ENCODE peak calls at places on chromosomes 1 and 21, in seven cellular contexts. R is MCF 10A, G is hippocampal formation, F is nucleus accumbens, J is WTC11, I is pancreas, H is NCI-H1092 treated with DMSO at 0.1 percent for 48 hours. C is an unnamed sample.

GRCh38 chr1:177779325-177779965 is 190.4 kb downstream of the SEC16B start:
- DNase-seq in J (peak), R (no peak), G (no peak), F (no peak), H (no peak), I (no peak), C (no peak)

GRCh38 chr1:224430511-224431113 is 4.0 kb downstream of the WDR26 start:
- DNase-seq in F (no peak), R (peak), J (no peak), G (peak), I (peak), H (no peak), C (no peak)

GRCh38 chr1:68175621-68176398 is 56.5 kb downstream of the WLS start:
- DNase-seq in F (no peak), R (no peak), G (no peak), J (no peak), I (peak), H (peak), C (no peak)

GRCh38 chr1:15180189-15180588 is 26.6 kb downstream of the TMEM51 start:
- DNase-seq in G (peak), I (peak), H (peak), R (no peak), F (peak), J (no peak), C (no peak)

GRCh38 chr1:150562384-150563339 is 13.5 kb downstream of the ADAMTSL4 start:
- DNase-seq in G (no peak), R (peak), F (no peak), H (no peak), I (no peak), J (peak), C (peak)

GRCh38 chr1:61588736-61589381 is 136.1 kb downstream of the TM2D1 start:
- DNase-seq in H (peak), G (no peak), J (peak), I (peak), F (no peak), R (peak), C (peak)

GRCh38 chr21:41361786-41362604 is at the start of gene MX2:
- DNase-seq in I (no peak), F (no peak), G (no peak), J (no peak), H (no peak), R (no peak), C (peak)

GRCh38 chr1:173867141-173867752 is 542 bp downstream of the GAS5 start:
- DNase-seq in I (no peak), G (no peak), R (no peak), J (peak), F (no peak), H (no peak), C (peak)

GRCh38 chr1:209675567-209676154 is 449 bp downstream of the G0S2 start:
- DNase-seq in G (peak), J (peak), R (no peak), F (peak), H (peak), I (no peak), C (no peak)

GRCh38 chr1:41890841-41891311 is 27.8 kb downstream of the HIVEP3 start:
- DNase-seq in F (no peak), I (peak), H (no peak), R (peak), G (no peak), J (no peak), C (no peak)

GRCh38 chr1:2639203-2639602 is 6.4 kb upstream of the MMEL1 start:
- DNase-seq in I (no peak), J (no peak), R (no peak), G (no peak), F (no peak), H (no peak), C (no peak)

GRCh38 chr1:106063510-106063909 is 993.0 kb upstream of the PRMT6 start:
- DNase-seq in J (no peak), R (no peak), F (no peak), I (no peak), H (peak), G (no peak), C (no peak)

GRCh38 chr21:25701529-25701928 is 33.2 kb downstream of the ATP5PF start:
- DNase-seq in G (no peak), H (no peak), J (no peak), I (no peak), R (no peak), F (no peak), C (no peak)

GRCh38 chr1:6124341-6124740 is 55.8 kb downstream of the CHD5 start:
- DNase-seq in J (peak), R (no peak), I (no peak), F (no peak), G (no peak), H (no peak), C (no peak)

GRCh38 chr21:38937286-38937790 is 131.6 kb downstream of the ETS2 start:
- DNase-seq in F (no peak), J (no peak), H (no peak), I (no peak), R (no peak), G (no peak), C (no peak)

GRCh38 chr1:89804646-89805237 is 16.1 kb upstream of the LRRC8D start:
- DNase-seq in G (peak), F (peak), R (peak), J (peak), I (peak), H (peak), C (peak)

GRCh38 chr1:215863796-215864195 is 296.7 kb downstream of the KCTD3 start:
- DNase-seq in I (no peak), F (no peak), G (no peak), H (no peak), R (no peak), J (no peak), C (no peak)

GRCh38 chr1:218460367-218460766 is 115.2 kb downstream of the TGFB2 start:
- DNase-seq in G (peak), F (peak), J (peak), I (no peak), H (no peak), R (peak), C (no peak)

GRCh38 chr1:8204823-8205222 is 113.1 kb upstream of the SLC45A1 start:
- DNase-seq in F (no peak), H (no peak), I (no peak), J (no peak), G (no peak), R (no peak), C (no peak)

GRCh38 chr1:66000033-66000637 is 207.4 kb downstream of the PDE4B start:
- DNase-seq in J (no peak), I (no peak), F (no peak), G (no peak), R (no peak), H (no peak), C (no peak)

GRCh38 chr1:201376464-201377374 is 761 bp downstream of the TNNT2 start:
- DNase-seq in R (peak), J (peak), I (no peak), H (no peak), G (no peak), F (no peak), C (no peak)

GRCh38 chr1:228646717-228647522 is 88.4 kb upstream of the RHOU start:
- DNase-seq in I (no peak), F (no peak), H (peak), J (peak), G (no peak), R (peak), C (no peak)

GRCh38 chr21:37266515-37267221 is 466 bp downstream of the VPS26C start:
- DNase-seq in G (no peak), I (peak), R (no peak), H (no peak), F (no peak), J (peak), C (no peak)

GRCh38 chr1:232991238-232991637 is 40.8 kb downstream of the NTPCR start:
- DNase-seq in J (no peak), H (no peak), I (no peak), G (no peak), F (no peak), R (no peak), C (no peak)

GRCh38 chr1:118210723-118211110 is 25.7 kb upstream of the SPAG17 start:
- DNase-seq in I (no peak), R (peak), H (no peak), G (no peak), J (no peak), F (no peak), C (no peak)

GRCh38 chr1:118866330-118866729 is 121.8 kb downstream of the TBX15 start:
- DNase-seq in R (no peak), I (no peak), G (no peak), F (no peak), H (no peak), J (no peak), C (no peak)

GRCh38 chr1:116310172-116310571 is 62.9 kb upstream of the ATP1A1 start:
- DNase-seq in R (no peak), H (no peak), I (no peak), J (no peak), F (no peak), G (no peak), C (no peak)

GRCh38 chr1:45012639-45013278 is 705 bp downstream of the UROD start:
- DNase-seq in R (peak), I (peak), G (no peak), F (peak), H (peak), J (peak), C (peak)

GRCh38 chr1:3681898-3682806 is 29.8 kb downstream of the TP73 start:
- DNase-seq in J (no peak), I (no peak), F (no peak), H (no peak), G (no peak), R (no peak), C (no peak)

GRCh38 chr1:91428182-91428798 is 23.7 kb upstream of the HFM1 start:
- DNase-seq in H (peak), I (no peak), J (peak), G (no peak), F (no peak), R (no peak), C (no peak)

GRCh38 chr1:174743654-174744561 is 255.8 kb upstream of the CACYBP start:
- DNase-seq in R (peak), F (no peak), G (peak), I (no peak), J (no peak), H (peak), C (no peak)

GRCh38 chr1:16091296-16091695 is 17.8 kb upstream of the FAM131C start:
- DNase-seq in H (no peak), I (peak), J (no peak), F (no peak), G (no peak), R (peak), C (no peak)

GRCh38 chr1:91651671-91652071 is 151.0 kb downstream of the CDC7 start:
- DNase-seq in J (peak), I (peak), H (no peak), R (peak), F (no peak), G (no peak), C (no peak)

GRCh38 chr1:248739580-248740205 is 15.9 kb downstream of the LYPD8 start:
- DNase-seq in G (no peak), F (no peak), I (no peak), R (no peak), J (no peak), H (no peak), C (no peak)

GRCh38 chr1:174726167-174726879 is 273.4 kb upstream of the CACYBP start:
- DNase-seq in R (peak), G (peak), I (no peak), J (no peak), F (no peak), H (peak), C (no peak)

C was measured in CD4-positive, alpha-beta T cell.